ENCODE peak calls at places on chromosomes 5 and 9, in eight cellular contexts. Y is heart left ventricle; H is WTC11; X is Panc1; L is activated CD4-positive, alpha-beta T cell treated with anti-CD3 and anti-CD28 coated beads, Interleukin-2, amount 50 U/mL, for 1 hour; K is stimulated activated CD8-positive, alpha-beta memory T cell treated with anti-CD3 and anti-CD28 coated beads, Interleukin-12 subunit alpha, Interleukin-12 subunit beta, amount 100 ng/mL, for 4 hours; O is IMR-90; E is activated CD4-positive, CD25-positive, alpha-beta regulatory T cell treated with anti-CD3 and anti-CD28 coated beads, Interleukin-2, amount 50 U/mL, for 16 hours. J is an unnamed sample.

GRCh38 chr9:6243746-6244145 is 28.1 kb downstream of the IL33 start:
- DNase-seq in K (no peak), X (no peak), Y (no peak), E (no peak), L (no peak), O (peak), H (no peak), J (no peak)

GRCh38 chr5:126455264-126455663 is 32.1 kb downstream of the GRAMD2B start:
- DNase-seq in L (no peak), H (no peak), X (no peak), K (no peak), E (no peak), O (no peak), Y (no peak), J (no peak)

GRCh38 chr5:130032807-130033206 is 128.5 kb downstream of the CHSY3 start:
- DNase-seq in Y (no peak), L (no peak), X (no peak), O (no peak), K (no peak), H (no peak), E (no peak), J (no peak)

GRCh38 chr5:163489055-163489744 is 16.2 kb upstream of the MAT2B start:
- DNase-seq in E (no peak), H (peak), K (no peak), O (peak), Y (no peak), L (no peak), X (no peak), J (no peak)

GRCh38 chr5:56128166-56128565 is 105.0 kb downstream of the ANKRD55 start:
- DNase-seq in E (no peak), O (no peak), K (no peak), H (no peak), X (no peak), L (peak), Y (peak), J (no peak)

GRCh38 chr5:127961764-127962148 is 121.8 kb upstream of the SLC12A2 start:
- DNase-seq in L (no peak), K (no peak), Y (no peak), H (no peak), X (no peak), O (no peak), E (no peak), J (no peak)

GRCh38 chr5:7629559-7629958 is 221.4 kb downstream of the CFAP90 start:
- DNase-seq in H (no peak), O (no peak), K (no peak), E (no peak), L (no peak), X (no peak), Y (no peak), J (no peak)

GRCh38 chr9:131477367-131477766 is 25.4 kb upstream of the POMT1 start:
- DNase-seq in H (no peak), K (no peak), Y (no peak), L (no peak), O (no peak), E (no peak), X (no peak), J (no peak)

GRCh38 chr5:155019601-155020226 is 6.2 kb downstream of the KIF4B start:
- DNase-seq in H (peak), L (no peak), Y (no peak), E (no peak), O (no peak), X (no peak), K (no peak), J (no peak)

GRCh38 chr9:138049779-138050471 is 172.3 kb downstream of the CACNA1B start:
- DNase-seq in L (no peak), X (no peak), H (no peak), K (no peak), E (no peak), O (no peak), Y (no peak), J (no peak)

GRCh38 chr5:96597441-96598020 is 64.6 kb upstream of the CAST start:
- DNase-seq in H (no peak), K (no peak), O (peak), X (peak), Y (no peak), L (no peak), E (no peak), J (no peak)

GRCh38 chr5:20972419-20972925 is 984.5 kb upstream of the CDH18 start:
- DNase-seq in L (no peak), H (peak), K (no peak), Y (peak), E (no peak), O (peak), X (peak), J (no peak)

GRCh38 chr9:81608289-81608657 is 81.1 kb downstream of the TLE1 start:
- DNase-seq in E (no peak), K (no peak), O (no peak), X (no peak), L (no peak), Y (no peak), H (no peak), J (no peak)

GRCh38 chr9:83296123-83296522 is 233.2 kb upstream of the RASEF start:
- DNase-seq in H (no peak), K (no peak), L (no peak), O (no peak), E (no peak), Y (no peak), X (no peak), J (no peak)

GRCh38 chr5:102666164-102666951 is 88.7 kb upstream of the PAM start:
- DNase-seq in Y (no peak), X (no peak), L (no peak), E (no peak), K (no peak), H (no peak), O (no peak), J (no peak)

GRCh38 chr9:84974258-84974657 is 304.7 kb downstream of the NTRK2 start:
- DNase-seq in L (no peak), Y (no peak), H (no peak), K (no peak), O (no peak), E (no peak), X (no peak), J (no peak)

GRCh38 chr5:75656311-75657003 is 45.2 kb downstream of the ANKDD1B start:
- DNase-seq in H (no peak), E (no peak), X (no peak), L (no peak), K (no peak), O (peak), Y (no peak), J (no peak)

GRCh38 chr5:42930934-42931333 is 109.2 kb downstream of the ANXA2R start:
- DNase-seq in O (peak), K (no peak), L (no peak), X (no peak), Y (no peak), H (no peak), E (no peak), J (no peak)

GRCh38 chr5:109779036-109779735 is 89.5 kb downstream of the MAN2A1 start:
- DNase-seq in H (no peak), X (no peak), Y (no peak), E (no peak), O (peak), L (no peak), K (no peak), J (no peak)

GRCh38 chr5:150573867-150574817 is 66.2 kb downstream of the NDST1 start:
- DNase-seq in L (no peak), X (no peak), O (no peak), E (no peak), Y (no peak), K (no peak), H (no peak), J (no peak)

GRCh38 chr9:81686614-81687520 is 2.5 kb downstream of the TLE1 start:
- DNase-seq in H (peak), K (peak), E (no peak), X (no peak), L (peak), O (peak), Y (peak), J (no peak)

GRCh38 chr9:112914524-112914923 is 23.8 kb upstream of the SLC46A2 start:
- DNase-seq in H (no peak), E (no peak), O (no peak), K (no peak), X (no peak), Y (no peak), L (no peak), J (no peak)

GRCh38 chr9:78406933-78407332 is 110.0 kb downstream of the PSAT1 start:
- DNase-seq in E (no peak), K (no peak), Y (no peak), L (no peak), O (no peak), X (no peak), H (no peak), J (no peak)

GRCh38 chr5:57453728-57454127 is 28.9 kb downstream of the ACTBL2 start:
- DNase-seq in E (no peak), Y (no peak), O (no peak), X (no peak), L (no peak), K (no peak), H (no peak), J (no peak)

GRCh38 chr5:32233220-32233695 is 59.1 kb upstream of the GOLPH3 start:
- DNase-seq in Y (no peak), O (no peak), H (no peak), K (no peak), E (no peak), L (no peak), X (no peak), J (no peak)

GRCh38 chr5:12911156-12911555 is 1006.9 kb upstream of the CTNND2 start:
- DNase-seq in E (no peak), O (no peak), Y (no peak), K (no peak), X (no peak), H (no peak), L (no peak), J (no peak)

GRCh38 chr5:144356489-144356888 is 185.8 kb downstream of the KCTD16 start:
- DNase-seq in X (no peak), E (no peak), H (no peak), O (no peak), K (no peak), Y (no peak), L (no peak), J (no peak)

GRCh38 chr9:79656127-79656526 is 84.4 kb downstream of the TLE4 start:
- DNase-seq in L (no peak), E (no peak), H (no peak), X (no peak), O (no peak), K (no peak), Y (no peak), J (no peak)

GRCh38 chr9:108830292-108830691 is 25.5 kb downstream of the ACTL7B start:
- DNase-seq in O (no peak), K (no peak), X (no peak), E (no peak), H (no peak), L (no peak), Y (no peak), J (no peak)

GRCh38 chr9:20297646-20298084 is 324.6 kb downstream of the MLLT3 start:
- DNase-seq in K (no peak), H (no peak), E (no peak), O (peak), L (no peak), Y (no peak), X (no peak), J (no peak)

GRCh38 chr5:160230686-160231527 is 1.6 kb downstream of the FABP6 start:
- DNase-seq in X (no peak), Y (no peak), L (no peak), O (peak), H (no peak), K (no peak), E (no peak), J (no peak)